ENCODE peak calls at places on chromosomes 5 and 9, in nine cellular contexts. U, W, O, Z, B, H, P, Q and K are unnamed samples.
A peak's percentile ranks its signal among the peaks of the same experiment; 100 is the strongest.

GRCh38 chr5:5933651-5934050 is 444.7 kb downstream of the MED10 start:
- DNase-seq in P (no peak), B (no peak), Q (no peak), H (no peak), Z (no peak), U (no peak), W (no peak), O (no peak), K (no peak)

GRCh38 chr9:130701059-130702022 is 7.8 kb downstream of the EXOSC2 start:
- DNase-seq in Z (no peak), U (peak; percentile 45), H (peak; percentile 52), O (no peak), P (peak; percentile 50), Q (peak; percentile 81), W (peak; percentile 90), B (peak; percentile 67), K (peak; percentile 63)

GRCh38 chr5:101482931-101483330 is 579.8 kb upstream of the ST8SIA4 start:
- DNase-seq in P (no peak), B (no peak), O (no peak), U (no peak), W (no peak), H (no peak), Q (no peak), Z (no peak), K (no peak)

GRCh38 chr9:106716820-106717219 is 146.1 kb upstream of the ZNF462 start:
- DNase-seq in U (no peak), W (no peak), H (no peak), Z (no peak), Q (no peak), O (no peak), P (no peak), B (no peak), K (no peak)

GRCh38 chr5:135008981-135009735 is 24.9 kb downstream of the PITX1 start:
- DNase-seq in Q (no peak), Z (no peak), W (no peak), U (no peak), B (no peak), O (no peak), H (no peak), P (no peak), K (no peak)

GRCh38 chr5:42887094-42887493 is 75.4 kb upstream of the SELENOP start:
- DNase-seq in P (no peak), O (no peak), U (no peak), Q (no peak), Z (no peak), H (no peak), W (no peak), B (no peak), K (no peak)

GRCh38 chr9:107487521-107488399 is 1.8 kb downstream of the KLF4 start:
- DNase-seq in H (no peak), Z (no peak), B (peak; percentile 11), W (peak; percentile 67), Q (peak; percentile 41), P (no peak), U (no peak), O (no peak), K (no peak)

GRCh38 chr5:150500328-150500841 is 7.5 kb upstream of the NDST1 start:
- DNase-seq in P (no peak), Z (no peak), B (no peak), W (no peak), H (no peak), O (no peak), Q (no peak), U (no peak), K (no peak)

GRCh38 chr5:138595396-138595795 is 20.2 kb upstream of the HSPA9 start:
- DNase-seq in H (no peak), Z (no peak), B (no peak), O (no peak), Q (no peak), W (no peak), U (no peak), P (no peak), K (peak; percentile 54)

GRCh38 chr5:137122075-137122474 is 377.1 kb downstream of the SPOCK1 start:
- DNase-seq in W (no peak), O (no peak), B (no peak), Z (no peak), H (no peak), P (no peak), U (no peak), Q (no peak), K (no peak)

GRCh38 chr5:52794519-52794918 is 6.8 kb downstream of the ITGA1 start:
- DNase-seq in H (no peak), P (no peak), B (no peak), Q (no peak), Z (no peak), O (no peak), W (peak; percentile 53), U (no peak), K (no peak)

GRCh38 chr5:88389248-88390006 is 120.8 kb upstream of the TMEM161B start:
- DNase-seq in P (peak; percentile 59), Z (no peak), W (no peak), H (no peak), Q (no peak), B (no peak), U (no peak), O (no peak), K (no peak)

GRCh38 chr9:134560654-134561053 is 80.9 kb upstream of the COL5A1 start:
- DNase-seq in U (no peak), Q (no peak), O (no peak), B (no peak), P (no peak), Z (no peak), H (no peak), W (no peak), K (peak; percentile 16)

GRCh38 chr9:1707291-1707690 is 307.9 kb upstream of the SMARCA2 start:
- DNase-seq in H (no peak), Q (no peak), W (no peak), B (no peak), U (no peak), P (no peak), Z (no peak), O (no peak), K (no peak)

GRCh38 chr9:12856608-12857007 is 81.8 kb downstream of the LURAP1L start:
- DNase-seq in O (peak; percentile 16), P (no peak), Z (no peak), B (no peak), U (no peak), W (no peak), H (no peak), Q (no peak), K (no peak)

GRCh38 chr5:82265052-82265451 is 13.1 kb downstream of the RPS23 start:
- DNase-seq in Q (no peak), P (no peak), O (no peak), U (no peak), W (peak; percentile 57), Z (no peak), H (no peak), B (no peak), K (no peak)

GRCh38 chr9:6152824-6153223 is 62.8 kb upstream of the IL33 start:
- DNase-seq in P (no peak), U (no peak), O (no peak), H (no peak), Z (no peak), B (no peak), W (no peak), Q (no peak), K (no peak)

GRCh38 chr9:86408121-86408520 is 53.9 kb upstream of the TUT7 start:
- DNase-seq in H (no peak), W (peak; percentile 14), U (no peak), B (no peak), Z (no peak), Q (no peak), P (no peak), O (no peak), K (no peak)

GRCh38 chr5:151063136-151063544 is 17.7 kb downstream of the TNIP1 start:
- DNase-seq in O (no peak), P (no peak), Q (no peak), H (no peak), W (peak; percentile 79), B (no peak), Z (no peak), U (no peak), K (no peak)

GRCh38 chr5:151270599-151270998 is 17.6 kb downstream of the GM2A start:
- DNase-seq in P (no peak), Q (no peak), O (no peak), H (no peak), B (no peak), W (peak; percentile 9), Z (no peak), U (no peak), K (no peak)

GRCh38 chr9:134928796-134929559 is 11.3 kb upstream of the FCN1 start:
- DNase-seq in U (no peak), Z (no peak), Q (no peak), O (no peak), W (no peak), P (no peak), H (no peak), B (no peak), K (no peak)

GRCh38 chr9:98146101-98146991 is 27.3 kb upstream of the TRIM14 start:
- DNase-seq in Q (no peak), Z (no peak), O (no peak), W (peak; percentile 72), H (no peak), U (no peak), P (no peak), B (no peak), K (no peak)

GRCh38 chr9:131707677-131708612 is 31.9 kb downstream of the RAPGEF1 start:
- DNase-seq in Z (no peak), P (no peak), H (no peak), Q (no peak), O (no peak), U (peak; percentile 25), B (no peak), W (peak; percentile 69), K (no peak)

GRCh38 chr5:24644757-24645156 is at the start of gene CDH10:
- DNase-seq in Z (no peak), U (no peak), P (peak; percentile 69), Q (peak; percentile 50), W (peak; percentile 4), H (no peak), O (peak; percentile 89), B (peak; percentile 42), K (peak; percentile 77)

GRCh38 chr9:79694208-79694607 is 122.4 kb downstream of the TLE4 start:
- DNase-seq in Z (no peak), B (no peak), O (no peak), H (no peak), W (no peak), Q (no peak), U (no peak), P (no peak), K (no peak)

GRCh38 chr5:172959824-172960799 is 888 bp downstream of the RPL26L1 start:
- DNase-seq in B (no peak), U (no peak), W (no peak), Z (no peak), H (no peak), Q (no peak), O (no peak), P (no peak), K (no peak)

GRCh38 chr5:113804943-113805342 is 291.4 kb downstream of the YTHDC2 start:
- DNase-seq in H (no peak), O (no peak), B (no peak), W (no peak), Z (no peak), Q (no peak), P (no peak), U (no peak), K (no peak)

GRCh38 chr5:91898865-91899264 is 515.7 kb upstream of the ARRDC3 start:
- DNase-seq in P (no peak), W (no peak), U (no peak), H (no peak), Z (no peak), O (no peak), Q (no peak), B (no peak), K (no peak)

GRCh38 chr9:121910491-121911040 is 182.5 kb downstream of the TTLL11 start:
- DNase-seq in Q (no peak), P (no peak), O (no peak), W (no peak), H (no peak), B (no peak), U (no peak), Z (no peak), K (no peak)

GRCh38 chr5:133618141-133618540 is 5.8 kb upstream of the FSTL4 start:
- DNase-seq in U (no peak), Z (no peak), H (no peak), O (no peak), P (no peak), Q (no peak), B (no peak), W (no peak), K (no peak)

GRCh38 chr5:66958984-66959641 is 237.5 kb downstream of the CD180 start:
- DNase-seq in Z (no peak), O (no peak), W (peak; percentile 79), B (peak; percentile 48), Q (peak; percentile 32), H (no peak), U (no peak), P (peak; percentile 32), K (peak; percentile 51)